ENCODE peak calls at places on chromosomes 11 and 22, in six cellular contexts. D is spleen, V is transverse colon, G is HepG2, T is K562, Y is H1. Z is an unnamed sample.

GRCh38 chr11:128720522-128720985 is 26.7 kb downstream of the FLI1 start:
- DNase-seq in D (peak), V (peak), G (no peak), T (no peak), Y (no peak), Z (no peak)

GRCh38 chr11:11843233-11843632 is 1.5 kb downstream of the USP47 start:
- DNase-seq in D (no peak), V (no peak), G (peak), T (no peak), Y (no peak), Z (no peak)

GRCh38 chr11:44304091-44305084 is 5.6 kb downstream of the ALX4 start:
- DNase-seq in D (no peak), V (no peak), G (no peak), T (no peak), Y (no peak), Z (no peak)

GRCh38 chr22:31243339-31244043 is 31.4 kb downstream of the LIMK2 start:
- DNase-seq in D (no peak), V (no peak), G (no peak), T (no peak), Y (no peak), Z (no peak)

GRCh38 chr11:71490731-71491390 is 36.2 kb upstream of the KRTAP5-7 start:
- DNase-seq in D (no peak), V (no peak), G (no peak), T (no peak), Y (no peak), Z (peak)

GRCh38 chr11:39255648-39256047 is 2203.8 kb downstream of the LRRC4C start:
- DNase-seq in D (no peak), V (no peak), G (no peak), T (no peak), Y (no peak), Z (no peak)

GRCh38 chr11:75271730-75272129 is 31.2 kb downstream of the TPBGL start:
- DNase-seq in D (peak), V (peak), G (no peak), T (no peak), Y (no peak), Z (peak)

GRCh38 chr22:24066260-24066659 is 55.2 kb downstream of the CABIN1 start:
- DNase-seq in D (no peak), V (no peak), G (no peak), T (no peak), Y (no peak), Z (peak)

GRCh38 chr22:44391481-44392445 is 79.0 kb upstream of the SHISAL1 start:
- DNase-seq in D (peak), V (no peak), G (no peak), T (no peak), Y (no peak), Z (peak)

GRCh38 chr22:34722901-34723300 is 343.1 kb upstream of the ISX start:
- DNase-seq in D (no peak), V (no peak), G (no peak), T (no peak), Y (no peak), Z (no peak)

GRCh38 chr22:37167176-37167980 is 17.7 kb upstream of the IL2RB start:
- DNase-seq in D (peak), V (peak), G (no peak), T (no peak), Y (no peak), Z (peak)

GRCh38 chr11:69637956-69638871 is 2.7 kb upstream of the CCND1 start:
- DNase-seq in D (peak), V (peak), G (no peak), T (no peak), Y (no peak), Z (peak)

GRCh38 chr11:129141748-129142475 is 50.2 kb downstream of the ARHGAP32 start:
- DNase-seq in D (no peak), V (no peak), G (no peak), T (no peak), Y (no peak), Z (no peak)

GRCh38 chr11:121795206-121795605 is 320.8 kb downstream of the BLID start:
- DNase-seq in D (no peak), V (no peak), G (no peak), T (no peak), Y (no peak), Z (no peak)

GRCh38 chr22:47072642-47072967 is 310.2 kb downstream of the TBC1D22A start:
- DNase-seq in D (no peak), V (no peak), G (no peak), T (no peak), Y (no peak), Z (no peak)

GRCh38 chr11:65116370-65117205 is 913 bp downstream of the ZNHIT2 start:
- DNase-seq in D (peak), V (no peak), G (no peak), T (no peak), Y (no peak), Z (peak)

GRCh38 chr11:117849781-117850414 is 25.4 kb upstream of the FXYD2 start:
- DNase-seq in D (no peak), V (no peak), G (no peak), T (no peak), Y (no peak), Z (no peak)

GRCh38 chr11:12695221-12695794 is 21.1 kb downstream of the TEAD1 start:
- DNase-seq in D (no peak), V (no peak), G (no peak), T (no peak), Y (no peak), Z (no peak)

GRCh38 chr11:67278135-67278938 is 10.8 kb upstream of the ANKRD13D start:
- DNase-seq in D (peak), V (no peak), G (no peak), T (no peak), Y (no peak), Z (peak)

GRCh38 chr11:93444671-93445073 is 98.5 kb downstream of the SMCO4 start:
- DNase-seq in D (no peak), V (no peak), G (peak), T (no peak), Y (peak), Z (no peak)

GRCh38 chr22:19546680-19547079 is 22.5 kb upstream of the CLDN5 start:
- DNase-seq in D (no peak), V (no peak), G (no peak), T (no peak), Y (no peak), Z (no peak)

GRCh38 chr11:32087602-32088001 is 3.3 kb upstream of the RCN1 start:
- DNase-seq in D (no peak), V (no peak), G (no peak), T (peak), Y (no peak), Z (no peak)

GRCh38 chr11:48261600-48261999 is 2.1 kb upstream of the OR4X1 start:
- DNase-seq in D (no peak), V (no peak), G (no peak), T (no peak), Y (no peak), Z (no peak)

GRCh38 chr11:134564472-134565200 is 152.6 kb upstream of the B3GAT1 start:
- DNase-seq in D (no peak), V (no peak), G (no peak), T (no peak), Y (no peak), Z (no peak)

GRCh38 chr11:113384551-113384950 is 3.0 kb upstream of the ANKK1 start:
- DNase-seq in D (no peak), V (no peak), G (peak), T (no peak), Y (no peak), Z (no peak)

GRCh38 chr11:119859684-119860083 is 130.7 kb upstream of the NECTIN1 start:
- DNase-seq in D (peak), V (no peak), G (no peak), T (no peak), Y (no peak), Z (no peak)

GRCh38 chr11:11086979-11087378 is 229.1 kb upstream of the ZBED5 start:
- DNase-seq in D (no peak), V (no peak), G (no peak), T (no peak), Y (no peak), Z (no peak)

GRCh38 chr11:135027461-135027860 is 615.4 kb upstream of the B3GAT1 start:
- DNase-seq in D (no peak), V (peak), G (peak), T (peak), Y (no peak), Z (no peak)

GRCh38 chr11:86955674-86956522 is 703 bp upstream of the FZD4 start:
- DNase-seq in D (peak), V (peak), G (peak), T (peak), Y (no peak), Z (peak)
- TF ChIP-seq POLR2AphosphoS5 in D (peak), V (peak), G (peak), T (no peak), Y (peak), Z (peak)

DNA sequence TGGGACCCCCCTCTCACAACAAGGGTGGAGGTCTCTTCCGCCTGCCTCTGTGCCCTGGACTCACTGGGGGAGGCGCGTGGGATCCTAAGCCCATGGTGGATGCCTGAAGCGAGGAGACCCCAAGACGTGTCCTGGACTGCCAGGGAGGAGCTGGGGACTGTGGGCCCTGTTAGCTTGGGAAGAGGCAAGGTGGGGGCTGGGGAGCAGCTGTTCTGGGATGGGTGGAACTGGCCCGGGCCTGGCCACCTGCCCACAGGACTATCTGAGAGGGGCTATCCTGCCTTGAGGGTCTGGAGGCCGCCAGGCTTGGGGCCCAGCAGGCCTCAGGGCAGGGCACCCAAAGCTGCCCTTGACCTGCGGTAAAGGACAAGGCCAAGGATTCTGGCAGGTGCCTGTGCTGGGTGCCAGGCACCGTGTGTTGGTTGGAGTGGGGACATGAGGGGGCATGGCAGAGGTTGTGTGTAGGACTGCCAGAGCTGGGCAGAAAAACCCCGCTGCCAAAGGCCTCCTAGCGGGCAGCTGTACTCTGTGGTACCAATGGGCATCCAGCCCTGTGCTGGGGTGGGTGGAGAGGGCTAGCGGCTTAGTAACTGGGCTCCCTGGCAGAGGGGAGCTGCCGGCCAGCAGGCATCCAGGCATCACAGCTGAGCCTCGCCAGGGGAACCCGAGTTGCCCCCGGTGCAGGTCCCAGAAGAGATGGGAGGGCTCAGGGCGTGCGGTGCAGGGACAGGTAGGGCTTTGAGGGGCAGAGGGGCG is 670 bp downstream of the LSP1 start:
- DNase-seq in D (peak), V (no peak), G (no peak), T (no peak), Y (no peak), Z (no peak)
- H3K4me3 ChIP-seq in D (peak), V (peak), G (no peak), T (no peak), Y (no peak), Z (peak)

GRCh38 chr11:19216709-19217374 is 15.1 kb upstream of the CSRP3 start:
- DNase-seq in D (no peak), V (no peak), G (no peak), T (no peak), Y (no peak), Z (no peak)
- TF ChIP-seq POLR2AphosphoS5 in D (no peak), V (no peak), G (no peak), T (no peak), Y (no peak), Z (no peak)

DNA sequence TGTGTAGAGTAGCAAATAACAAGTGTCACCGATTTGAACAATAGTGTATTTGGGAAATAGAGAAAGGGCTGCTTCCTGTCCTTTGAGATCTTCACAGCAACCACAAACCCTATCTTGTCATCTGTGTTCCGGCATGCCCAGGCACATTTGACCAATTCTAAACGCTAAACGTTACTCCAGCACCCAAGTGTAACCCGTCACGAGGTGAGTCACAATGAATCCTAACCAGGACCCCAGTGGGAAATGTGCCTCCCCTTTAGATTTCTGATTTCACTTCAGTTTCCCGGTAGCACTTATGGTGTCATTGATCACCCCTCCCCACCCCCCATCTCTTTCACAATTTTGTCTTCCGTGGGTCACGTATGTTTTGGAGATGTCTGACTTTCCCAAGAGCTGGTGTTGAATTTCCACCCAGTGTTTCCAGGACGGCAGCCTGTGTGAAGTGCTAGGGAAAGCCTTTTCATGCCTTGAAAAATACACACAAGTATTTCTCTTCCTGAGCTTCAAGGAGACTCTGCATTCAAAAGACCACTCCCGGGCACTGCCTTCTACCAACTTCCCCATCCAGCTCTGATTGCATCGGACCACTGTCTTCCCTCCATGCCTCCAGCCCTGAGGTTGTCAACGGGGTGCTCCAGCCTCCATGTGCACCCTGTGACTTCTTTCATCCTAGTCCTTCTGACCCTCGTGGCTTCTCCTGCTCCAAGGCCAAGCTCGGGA is 10.5 kb upstream of the C11orf24 start:
- DNase-seq in D (no peak), V (no peak), G (no peak), T (no peak), Y (no peak), Z (no peak)
- H3K4me3 ChIP-seq in D (peak), V (no peak), G (no peak), T (no peak), Y (no peak), Z (no peak)

DNA sequence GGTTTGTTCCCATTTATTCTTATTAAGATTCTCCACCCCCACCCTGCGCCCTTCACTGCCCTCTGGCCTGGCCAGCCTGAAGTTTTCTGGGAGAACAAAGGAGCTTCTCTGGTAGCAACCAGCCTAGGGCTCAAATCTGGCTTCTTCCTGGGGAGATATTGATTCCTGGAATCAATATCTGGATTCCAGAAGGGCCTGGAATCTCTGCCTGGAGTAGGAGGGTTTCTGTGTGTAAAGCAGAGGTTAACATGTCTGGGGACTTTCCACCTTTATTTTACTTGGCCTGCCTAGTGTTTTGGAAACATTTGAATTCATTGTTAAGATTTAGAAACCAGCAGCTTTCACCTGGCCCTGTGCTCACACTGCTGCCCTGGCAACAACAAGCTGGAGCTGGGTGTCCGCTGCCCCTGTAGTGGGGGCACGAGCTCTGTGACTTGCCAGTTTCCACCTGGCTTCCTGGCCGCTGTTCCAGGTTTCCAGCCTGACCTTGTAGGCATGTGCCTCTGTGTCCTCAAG is 5.5 kb downstream of the C11orf91 start:
- DNase-seq in D (no peak), V (no peak), G (peak), T (no peak), Y (no peak), Z (no peak)
- TF ChIP-seq POLR2AphosphoS5 in D (no peak), V (no peak), G (no peak), T (no peak), Y (no peak), Z (no peak)

DNA sequence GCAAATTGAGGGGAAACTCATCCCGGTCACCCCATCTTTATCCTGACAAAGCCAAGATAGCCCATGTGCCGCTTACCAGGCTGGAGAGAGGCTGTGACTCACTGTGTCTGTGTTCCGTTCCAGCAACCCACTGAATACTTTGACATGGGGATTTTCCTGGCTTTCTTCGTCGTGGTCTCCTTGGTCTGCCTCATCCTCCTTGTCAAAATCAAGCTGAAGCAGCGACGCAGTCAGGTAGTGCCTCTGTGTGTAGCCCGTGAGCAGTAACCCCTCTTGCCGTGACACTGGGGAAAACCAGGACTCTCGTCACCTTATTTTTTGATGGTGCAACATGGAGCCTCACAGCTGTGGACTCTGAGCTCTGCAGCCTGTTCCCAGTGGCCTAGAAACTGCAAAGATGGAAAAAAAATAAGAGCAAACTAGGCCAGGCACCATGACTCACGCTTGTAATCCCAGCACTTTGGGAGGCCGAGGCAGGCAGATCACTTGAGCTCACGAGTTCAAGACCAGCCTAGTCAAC is 16.9 kb downstream of the C22orf31 start:
- DNase-seq in D (no peak), V (no peak), G (peak), T (no peak), Y (no peak), Z (no peak)
- H3K4me3 ChIP-seq in D (no peak), V (no peak), G (no peak), T (no peak), Y (no peak), Z (no peak)

GRCh38 chr11:62910141-62910882 is 10.9 kb downstream of the CHRM1 start:
- DNase-seq in D (no peak), V (no peak), G (no peak), T (no peak), Y (no peak), Z (no peak)
- TF ChIP-seq POLR2AphosphoS5 in D (no peak), V (no peak), G (no peak), T (no peak), Y (no peak), Z (no peak)

GRCh38 chr11:35082322-35083180 is 56.4 kb upstream of the CD44 start:
- DNase-seq in D (peak), V (peak), G (no peak), T (peak), Y (no peak), Z (peak)
- H3K4me3 ChIP-seq in D (peak), V (no peak), G (no peak), T (no peak), Y (no peak), Z (no peak)

Z was measured in sigmoid colon.